ENCODE peak calls at places on chromosomes 11 and 22, in ten cellular contexts. One of them, this sample, is unnamed.

GRCh38 chr11:89220684-89221339 is 43.1 kb downstream of the TYR start:
- DNase-seq in A172: no peak
- DNase-seq in choroid plexus epithelial cell: no peak
- DNase-seq in stomach: no peak
- DNase-seq in Jurkat, Clone E6-1: no peak
- DNase-seq in lung: no peak
- DNase-seq in A549: no peak
- DNase-seq in GM04504: no peak
- DNase-seq in NCI-H460: no peak
- DNase-seq in stimulated activated CD4-positive, alpha-beta T cell treated with anti-CD3 and anti-CD28 coated beads, Interleukin-4, amount 100 ng/mL, for 48 hours: no peak
- DNase-seq in this sample: no peak

GRCh38 chr22:49186293-49186692 is 641.4 kb downstream of the BRD1 start:
- DNase-seq in A172: no peak
- DNase-seq in GM04504: no peak
- DNase-seq in lung: no peak
- DNase-seq in Jurkat, Clone E6-1: no peak
- DNase-seq in stimulated activated CD4-positive, alpha-beta T cell treated with anti-CD3 and anti-CD28 coated beads, Interleukin-4, amount 100 ng/mL, for 48 hours: no peak
- DNase-seq in A549: no peak
- DNase-seq in choroid plexus epithelial cell: no peak
- DNase-seq in NCI-H460: no peak
- DNase-seq in stomach: no peak
- DNase-seq in this sample: no peak

GRCh38 chr11:17807034-17807433 is 72.5 kb downstream of the KCNC1 start:
- DNase-seq in choroid plexus epithelial cell: no peak
- DNase-seq in lung: no peak
- DNase-seq in A549: no peak
- DNase-seq in NCI-H460: no peak
- DNase-seq in stimulated activated CD4-positive, alpha-beta T cell treated with anti-CD3 and anti-CD28 coated beads, Interleukin-4, amount 100 ng/mL, for 48 hours: no peak
- DNase-seq in stomach: no peak
- DNase-seq in Jurkat, Clone E6-1: no peak
- DNase-seq in A172: no peak
- DNase-seq in GM04504: no peak
- DNase-seq in this sample: no peak

GRCh38 chr22:29225422-29226090 is 19.9 kb downstream of the EMID1 start:
- DNase-seq in A549: no peak
- DNase-seq in GM04504: no peak
- DNase-seq in stimulated activated CD4-positive, alpha-beta T cell treated with anti-CD3 and anti-CD28 coated beads, Interleukin-4, amount 100 ng/mL, for 48 hours: no peak
- DNase-seq in Jurkat, Clone E6-1: no peak
- DNase-seq in NCI-H460: no peak
- DNase-seq in choroid plexus epithelial cell: peak
- DNase-seq in stomach: no peak
- DNase-seq in A172: no peak
- DNase-seq in lung: peak
- DNase-seq in this sample: no peak

GRCh38 chr11:69699213-69699612 is 4.6 kb downstream of the FGF19 start:
- DNase-seq in A172: no peak
- DNase-seq in GM04504: peak
- DNase-seq in stimulated activated CD4-positive, alpha-beta T cell treated with anti-CD3 and anti-CD28 coated beads, Interleukin-4, amount 100 ng/mL, for 48 hours: no peak
- DNase-seq in NCI-H460: no peak
- DNase-seq in lung: no peak
- DNase-seq in Jurkat, Clone E6-1: no peak
- DNase-seq in A549: no peak
- DNase-seq in stomach: no peak
- DNase-seq in choroid plexus epithelial cell: peak
- DNase-seq in this sample: no peak

GRCh38 chr11:93652161-93652597 is 9.3 kb upstream of the CEP295 start:
- DNase-seq in A172: peak
- DNase-seq in stomach: no peak
- DNase-seq in lung: peak
- DNase-seq in NCI-H460: no peak
- DNase-seq in GM04504: no peak
- DNase-seq in Jurkat, Clone E6-1: peak
- DNase-seq in stimulated activated CD4-positive, alpha-beta T cell treated with anti-CD3 and anti-CD28 coated beads, Interleukin-4, amount 100 ng/mL, for 48 hours: no peak
- DNase-seq in choroid plexus epithelial cell: peak
- DNase-seq in A549: peak
- DNase-seq in this sample: no peak

GRCh38 chr11:120900642-120901041 is 123.3 kb upstream of the TBCEL start:
- DNase-seq in NCI-H460: no peak
- DNase-seq in A549: no peak
- DNase-seq in Jurkat, Clone E6-1: no peak
- DNase-seq in lung: no peak
- DNase-seq in GM04504: no peak
- DNase-seq in stimulated activated CD4-positive, alpha-beta T cell treated with anti-CD3 and anti-CD28 coated beads, Interleukin-4, amount 100 ng/mL, for 48 hours: no peak
- DNase-seq in choroid plexus epithelial cell: no peak
- DNase-seq in A172: no peak
- DNase-seq in stomach: no peak
- DNase-seq in this sample: no peak

GRCh38 chr11:6693342-6694228 is 10.4 kb upstream of the MRPL17 start:
- DNase-seq in stomach: no peak
- DNase-seq in lung: no peak
- DNase-seq in GM04504: peak
- DNase-seq in Jurkat, Clone E6-1: no peak
- DNase-seq in stimulated activated CD4-positive, alpha-beta T cell treated with anti-CD3 and anti-CD28 coated beads, Interleukin-4, amount 100 ng/mL, for 48 hours: peak
- DNase-seq in NCI-H460: peak
- DNase-seq in choroid plexus epithelial cell: peak
- DNase-seq in A549: peak
- DNase-seq in A172: peak
- DNase-seq in this sample: peak

GRCh38 chr22:47632646-47633045 is 870.2 kb downstream of the TBC1D22A start:
- DNase-seq in lung: peak
- DNase-seq in NCI-H460: no peak
- DNase-seq in A172: no peak
- DNase-seq in stimulated activated CD4-positive, alpha-beta T cell treated with anti-CD3 and anti-CD28 coated beads, Interleukin-4, amount 100 ng/mL, for 48 hours: no peak
- DNase-seq in Jurkat, Clone E6-1: no peak
- DNase-seq in GM04504: no peak
- DNase-seq in stomach: peak
- DNase-seq in A549: no peak
- DNase-seq in choroid plexus epithelial cell: no peak
- DNase-seq in this sample: no peak

GRCh38 chr11:119262668-119263351 is 54.1 kb downstream of the MCAM start:
- DNase-seq in Jurkat, Clone E6-1: peak
- DNase-seq in A549: no peak
- DNase-seq in A172: peak
- DNase-seq in lung: no peak
- DNase-seq in stimulated activated CD4-positive, alpha-beta T cell treated with anti-CD3 and anti-CD28 coated beads, Interleukin-4, amount 100 ng/mL, for 48 hours: no peak
- DNase-seq in NCI-H460: no peak
- DNase-seq in stomach: no peak
- DNase-seq in GM04504: no peak
- DNase-seq in choroid plexus epithelial cell: peak
- DNase-seq in this sample: no peak

GRCh38 chr22:37563153-37564081 is 3.1 kb downstream of the CDC42EP1 start:
- DNase-seq in stomach: peak
- DNase-seq in NCI-H460: no peak
- DNase-seq in A549: peak
- DNase-seq in Jurkat, Clone E6-1: no peak
- DNase-seq in GM04504: peak
- DNase-seq in stimulated activated CD4-positive, alpha-beta T cell treated with anti-CD3 and anti-CD28 coated beads, Interleukin-4, amount 100 ng/mL, for 48 hours: no peak
- DNase-seq in lung: peak
- DNase-seq in A172: peak
- DNase-seq in choroid plexus epithelial cell: peak
- DNase-seq in this sample: peak

GRCh38 chr11:100687032-100687629 is at the start of gene ARHGAP42:
- DNase-seq in choroid plexus epithelial cell: peak
- DNase-seq in A549: peak
- DNase-seq in stomach: peak
- DNase-seq in A172: no peak
- DNase-seq in NCI-H460: peak
- DNase-seq in Jurkat, Clone E6-1: peak
- DNase-seq in GM04504: no peak
- DNase-seq in stimulated activated CD4-positive, alpha-beta T cell treated with anti-CD3 and anti-CD28 coated beads, Interleukin-4, amount 100 ng/mL, for 48 hours: no peak
- DNase-seq in lung: peak
- DNase-seq in this sample: no peak

GRCh38 chr11:4531666-4532065 is 13.3 kb upstream of the OR52M1 start:
- DNase-seq in stimulated activated CD4-positive, alpha-beta T cell treated with anti-CD3 and anti-CD28 coated beads, Interleukin-4, amount 100 ng/mL, for 48 hours: no peak
- DNase-seq in GM04504: no peak
- DNase-seq in choroid plexus epithelial cell: no peak
- DNase-seq in A549: no peak
- DNase-seq in A172: no peak
- DNase-seq in NCI-H460: no peak
- DNase-seq in lung: no peak
- DNase-seq in stomach: no peak
- DNase-seq in Jurkat, Clone E6-1: no peak
- DNase-seq in this sample: no peak

GRCh38 chr11:114705280-114706024 is 27.1 kb downstream of the NXPE2 start:
- DNase-seq in Jurkat, Clone E6-1: no peak
- DNase-seq in stomach: no peak
- DNase-seq in GM04504: no peak
- DNase-seq in choroid plexus epithelial cell: no peak
- DNase-seq in A172: no peak
- DNase-seq in NCI-H460: no peak
- DNase-seq in A549: no peak
- DNase-seq in stimulated activated CD4-positive, alpha-beta T cell treated with anti-CD3 and anti-CD28 coated beads, Interleukin-4, amount 100 ng/mL, for 48 hours: no peak
- DNase-seq in lung: no peak
- DNase-seq in this sample: no peak

GRCh38 chr22:45866398-45867117 is 110.4 kb downstream of the WNT7B start:
- DNase-seq in GM04504: no peak
- DNase-seq in A549: no peak
- DNase-seq in A172: no peak
- DNase-seq in stomach: peak
- DNase-seq in Jurkat, Clone E6-1: no peak
- DNase-seq in stimulated activated CD4-positive, alpha-beta T cell treated with anti-CD3 and anti-CD28 coated beads, Interleukin-4, amount 100 ng/mL, for 48 hours: no peak
- DNase-seq in lung: no peak
- DNase-seq in choroid plexus epithelial cell: no peak
- DNase-seq in NCI-H460: no peak
- DNase-seq in this sample: no peak

GRCh38 chr22:48896766-48897637 is 930.7 kb downstream of the BRD1 start:
- DNase-seq in A549: no peak
- DNase-seq in GM04504: no peak
- DNase-seq in stimulated activated CD4-positive, alpha-beta T cell treated with anti-CD3 and anti-CD28 coated beads, Interleukin-4, amount 100 ng/mL, for 48 hours: no peak
- DNase-seq in A172: peak
- DNase-seq in Jurkat, Clone E6-1: no peak
- DNase-seq in NCI-H460: no peak
- DNase-seq in lung: no peak
- DNase-seq in stomach: peak
- DNase-seq in choroid plexus epithelial cell: no peak
- DNase-seq in this sample: no peak

GRCh38 chr11:13940611-13941256 is 21.8 kb upstream of the SPON1 start:
- DNase-seq in choroid plexus epithelial cell: no peak
- DNase-seq in lung: no peak
- DNase-seq in A172: no peak
- DNase-seq in stomach: no peak
- DNase-seq in GM04504: no peak
- DNase-seq in NCI-H460: no peak
- DNase-seq in A549: no peak
- DNase-seq in Jurkat, Clone E6-1: peak
- DNase-seq in stimulated activated CD4-positive, alpha-beta T cell treated with anti-CD3 and anti-CD28 coated beads, Interleukin-4, amount 100 ng/mL, for 48 hours: no peak
- DNase-seq in this sample: no peak